ENCODE peak calls at places on chromosomes 4 and X, in eight cellular contexts. C, J, Y, Q, L, E, P and D are unnamed samples.
A peak's percentile ranks its signal among the peaks of the same experiment; 100 is the strongest.

GRCh38 chrX:51336584-51336983 is 4.0 kb downstream of the NUDT10 start:
- DNase-seq in J (peak; percentile 37), C (peak; percentile 27), L (peak; percentile 50), E (no peak), Q (no peak), Y (peak; percentile 67), P (peak; percentile 47), D (no peak)

GRCh38 chrX:41561045-41561444 is 113.9 kb downstream of the NYX start:
- DNase-seq in P (no peak), L (peak; percentile 51), J (peak; percentile 89), E (peak; percentile 71), C (peak; percentile 68), Q (no peak), Y (peak; percentile 38), D (peak; percentile 36)

GRCh38 chrX:29308726-29309125 is 721.5 kb downstream of the IL1RAPL1 start:
- DNase-seq in L (no peak), Q (no peak), P (no peak), J (no peak), C (no peak), E (no peak), Y (no peak), D (no peak)

GRCh38 chr4:10003666-10004065 is 17.6 kb downstream of the SLC2A9 start:
- DNase-seq in C (no peak), Y (no peak), E (no peak), L (no peak), P (no peak), Q (no peak), J (no peak), D (no peak)

GRCh38 chrX:41526925-41527324 is 79.8 kb downstream of the NYX start:
- DNase-seq in E (no peak), Q (no peak), L (no peak), C (no peak), J (peak; percentile 67), P (no peak), Y (no peak), D (no peak)

GRCh38 chr4:67721770-67722597 is 21.0 kb upstream of the UBA6 start:
- DNase-seq in P (no peak), C (peak; percentile 91), Q (no peak), L (no peak), E (no peak), J (peak; percentile 65), Y (no peak), D (no peak)

GRCh38 chr4:15213415-15213814 is 211.1 kb downstream of the CPEB2 start:
- DNase-seq in Q (no peak), P (no peak), J (no peak), E (no peak), Y (no peak), L (no peak), C (no peak), D (no peak)

GRCh38 chr4:36420111-36420679 is 138.8 kb downstream of the DTHD1 start:
- DNase-seq in E (no peak), Y (no peak), J (no peak), C (no peak), L (no peak), P (no peak), Q (no peak), D (no peak)

GRCh38 chr4:140684314-140684713 is 71.9 kb downstream of the TBC1D9 start:
- DNase-seq in P (no peak), Q (no peak), E (no peak), C (no peak), J (no peak), L (no peak), Y (no peak), D (no peak)

GRCh38 chrX:134004038-134004437 is 18.6 kb upstream of the GPC3 start:
- DNase-seq in L (no peak), J (peak; percentile 11), C (no peak), Q (no peak), Y (no peak), P (no peak), E (peak; percentile 16), D (no peak)

GRCh38 chrX:147910607-147911006 is 1.1 kb upstream of the FMR1 start:
- DNase-seq in J (no peak), Q (no peak), P (no peak), E (no peak), C (no peak), L (no peak), Y (no peak), D (no peak)

GRCh38 chr4:92182736-92183407 is 120.9 kb upstream of the GRID2 start:
- DNase-seq in P (no peak), Q (no peak), C (no peak), J (no peak), E (no peak), L (no peak), Y (no peak), D (no peak)

GRCh38 chr4:3255611-3256186 is 6.7 kb downstream of the MSANTD1 start:
- DNase-seq in J (no peak), E (no peak), L (peak; percentile 8), Q (peak; percentile 10), C (no peak), Y (no peak), P (no peak), D (no peak)

GRCh38 chrX:43375146-43375545 is 281.0 kb upstream of the MAOA start:
- DNase-seq in J (no peak), Q (no peak), P (no peak), L (no peak), Y (no peak), C (no peak), E (no peak), D (no peak)

GRCh38 chrX:76850851-76851250 is 423.3 kb downstream of the MAGEE1 start:
- DNase-seq in Y (no peak), C (no peak), P (no peak), Q (no peak), L (no peak), E (no peak), J (no peak), D (no peak)

GRCh38 chr4:36399762-36400353 is 118.4 kb downstream of the DTHD1 start:
- DNase-seq in J (peak; percentile 18), E (peak; percentile 8), C (peak; percentile 7), P (peak; percentile 38), L (peak; percentile 38), Q (no peak), Y (peak; percentile 6), D (no peak)

GRCh38 chrX:6021316-6022091 is 207.2 kb downstream of the NLGN4X start:
- DNase-seq in L (peak; percentile 47), Y (peak; percentile 80), E (peak; percentile 39), J (peak; percentile 23), C (peak; percentile 4), Q (no peak), P (peak; percentile 55), D (no peak)
- TF ChIP-seq CTCF in L (peak; percentile 29), Y (peak; percentile 88), E (peak; percentile 81), J (peak; percentile 48), C (no peak), Q (no peak), P (peak; percentile 63), D (peak; percentile 31)

GRCh38 chr4:42234817-42235216 is 82.4 kb upstream of the BEND4 start:
- DNase-seq in E (no peak), P (no peak), C (no peak), Y (no peak), J (no peak), L (no peak), Q (no peak), D (no peak)
- TF ChIP-seq CTCF in E (no peak), P (no peak), C (peak; percentile 6), Y (no peak), J (no peak), L (no peak), Q (no peak), D (no peak)

GRCh38 chr4:114588305-114588704 is 10.3 kb upstream of the UGT8 start:
- DNase-seq in C (peak; percentile 55), Q (no peak), L (no peak), P (no peak), Y (no peak), E (no peak), J (no peak), D (no peak)

GRCh38 chr4:114582625-114583024 is 16.0 kb upstream of the UGT8 start:
- DNase-seq in J (no peak), E (no peak), P (no peak), C (no peak), L (no peak), Q (no peak), Y (no peak), D (no peak)
- TF ChIP-seq CTCF in J (no peak), E (no peak), P (no peak), C (no peak), L (no peak), Q (no peak), Y (no peak), D (no peak)

GRCh38 chrX:639151-639550 is 8.6 kb downstream of the SHOX start:
- DNase-seq in E (no peak), L (peak; percentile 2), Y (no peak), Q (no peak), P (no peak), J (no peak), C (no peak), D (no peak)
- TF ChIP-seq CTCF in E (no peak), L (no peak), Y (no peak), Q (no peak), P (no peak), J (no peak), C (no peak), D (no peak)

DNA sequence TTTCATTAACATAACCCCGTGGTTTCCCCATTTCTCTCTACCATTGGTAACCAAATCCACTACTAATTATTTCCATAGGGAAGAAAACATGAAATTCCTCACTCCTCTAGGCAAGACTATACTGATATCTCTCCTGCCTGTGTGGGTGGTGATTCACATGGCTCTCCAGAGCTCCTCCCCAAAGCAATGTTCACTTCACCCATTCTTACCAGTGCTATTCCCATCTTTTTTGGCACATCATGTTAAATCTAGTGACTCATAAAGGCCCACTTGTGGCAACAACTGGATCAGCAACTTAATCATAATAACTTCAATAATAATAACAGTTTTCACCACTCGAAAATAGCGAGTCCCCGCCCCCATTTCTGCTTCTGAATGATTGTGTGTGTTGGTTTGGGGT is 6.1 kb upstream of the HCCS start:
- DNase-seq in J (peak; percentile 49), Y (peak; percentile 16), Q (no peak), E (no peak), C (peak; percentile 12), L (no peak), P (no peak), D (no peak)
- TF ChIP-seq CTCF in J (no peak), Y (no peak), Q (no peak), E (no peak), C (no peak), L (no peak), P (no peak), D (no peak)

GRCh38 chr4:71267244-71267643 is 71.6 kb upstream of the SLC4A4 start:
- DNase-seq in P (no peak), C (no peak), Y (no peak), J (no peak), L (no peak), Q (no peak), E (no peak), D (no peak)
- TF ChIP-seq CTCF in P (no peak), C (no peak), Y (no peak), J (no peak), L (no peak), Q (no peak), E (no peak), D (no peak)

DNA sequence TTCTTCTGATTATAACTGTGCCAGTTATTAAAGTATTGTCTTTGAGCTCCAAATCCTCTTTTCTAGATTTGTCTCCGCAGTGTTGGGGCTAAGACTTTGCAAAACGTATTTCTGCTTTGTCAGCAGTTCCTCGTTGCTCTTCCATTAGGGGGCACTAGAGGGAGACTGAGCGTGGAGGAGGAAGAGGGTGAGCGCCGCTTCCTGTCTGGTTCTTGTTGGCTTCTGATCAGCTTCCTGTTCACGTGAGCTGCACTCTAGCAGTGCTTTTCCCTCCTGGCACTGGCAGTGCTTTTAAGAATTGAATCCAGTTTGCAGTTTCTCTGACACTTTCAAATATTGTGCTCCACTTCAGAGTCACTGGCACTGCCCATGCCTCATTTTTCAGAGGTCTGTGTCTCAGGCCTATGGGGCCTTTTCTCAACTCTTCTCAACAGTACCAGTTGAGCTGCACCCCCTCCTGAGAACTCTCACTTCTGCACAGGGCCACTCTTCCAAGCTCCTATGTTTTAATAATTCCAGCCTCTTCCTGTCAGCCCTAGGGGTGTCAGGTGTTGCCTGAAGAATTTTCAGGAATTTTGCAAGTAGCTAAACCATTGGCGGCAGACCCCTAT is 54.4 kb upstream of the LCORL start:
- DNase-seq in Y (peak; percentile 53), C (peak; percentile 74), E (no peak), P (peak; percentile 12), L (peak; percentile 30), Q (peak; percentile 12), J (peak; percentile 18), D (no peak)
- TF ChIP-seq CTCF in Y (peak; percentile 49), C (peak; percentile 83), E (no peak), P (peak; percentile 13), L (peak; percentile 31), Q (peak; percentile 35), J (peak; percentile 35), D (peak; percentile 1)